ENCODE peak calls at places on chromosomes 3 and 15, in eight cellular contexts. B is neural progenitor cell, L is Panc1, I is pancreas, O is PC-3, U is tibial nerve, C is upper lobe of left lung, J is thoracic aorta. F is an unnamed sample.
A peak's percentile ranks its signal among the peaks of the same experiment; 100 is the strongest.

GRCh38 chr15:77187751-77188464 is 117.0 kb upstream of the TSPAN3 start:
- DNase-seq in I (no peak), C (peak; percentile 52), U (peak; percentile 58), O (peak; percentile 30), B (no peak), L (no peak), J (peak; percentile 28), F (no peak)

GRCh38 chr15:68578175-68578959 is 426 bp upstream of the CORO2B start:
- DNase-seq in I (peak; percentile 53), C (peak; percentile 63), B (peak; percentile 79), L (no peak), J (peak; percentile 38), U (peak; percentile 53), O (peak; percentile 32), F (no peak)

GRCh38 chr3:124256599-124256998 is 264.7 kb upstream of the ROPN1 start:
- DNase-seq in I (no peak), O (no peak), L (no peak), C (no peak), U (no peak), B (no peak), J (no peak), F (no peak)

GRCh38 chr3:196639517-196640500 is at the start of gene NRROS:
- DNase-seq in O (no peak), B (peak; percentile 75), U (peak; percentile 62), J (no peak), C (peak; percentile 84), I (no peak), L (no peak), F (peak; percentile 56)

GRCh38 chr15:80455668-80456442 is 51.7 kb downstream of the ARNT2 start:
- DNase-seq in O (peak; percentile 85), C (peak; percentile 67), I (peak; percentile 38), J (no peak), L (peak; percentile 53), U (peak; percentile 60), B (peak; percentile 78), F (peak; percentile 47)

GRCh38 chr3:99648091-99648490 is 9.7 kb downstream of the COL8A1 start:
- DNase-seq in B (no peak), O (peak; percentile 94), I (no peak), U (no peak), J (no peak), L (no peak), C (no peak), F (no peak)

GRCh38 chr15:30921781-30922371 is 18.2 kb downstream of the FAN1 start:
- DNase-seq in I (no peak), B (peak; percentile 62), L (no peak), J (no peak), O (no peak), U (no peak), C (no peak), F (no peak)

GRCh38 chr3:117752984-117753717 is 1043.6 kb downstream of the TUSC7 start:
- DNase-seq in I (no peak), C (no peak), U (no peak), L (no peak), O (peak; percentile 21), B (no peak), J (no peak), F (no peak)

GRCh38 chr3:64300790-64301423 is 75.6 kb upstream of the PRICKLE2 start:
- DNase-seq in B (no peak), L (no peak), I (no peak), U (no peak), J (no peak), O (peak; percentile 24), C (no peak), F (no peak)

GRCh38 chr3:113265281-113265680 is 53.9 kb downstream of the BOC start:
- DNase-seq in J (no peak), B (peak; percentile 49), L (no peak), I (no peak), C (no peak), U (no peak), O (no peak), F (no peak)
- H3K27ac ChIP-seq in J (no peak overlapping the region), B (peak overlapping the region; percentile 97), L (no peak overlapping the region), I (no peak overlapping the region), C (no peak overlapping the region), U (no peak overlapping the region), O (no peak overlapping the region), F (no peak overlapping the region)

GRCh38 chr3:32684800-32685603 is at the start of gene CNOT10:
- DNase-seq in B (peak; percentile 98), O (peak; percentile 97), U (peak; percentile 86), J (peak; percentile 72), C (peak; percentile 98), I (peak; percentile 91), L (peak; percentile 66), F (peak; percentile 94)
- TF ChIP-seq CTCF in B (peak; percentile 21), O (peak; percentile 11), U (no peak), J (peak; percentile 13), C (peak; percentile 61), I (no peak), L (no peak), F (no peak)

GRCh38 chr3:362939-363338 is 166.4 kb downstream of the CHL1 start:
- DNase-seq in J (no peak), L (no peak), I (no peak), U (no peak), O (no peak), B (no peak), C (no peak), F (no peak)

GRCh38 chr3:365268-365667 is 168.7 kb downstream of the CHL1 start:
- DNase-seq in J (no peak), L (no peak), O (no peak), I (no peak), U (no peak), B (no peak), C (no peak), F (no peak)

GRCh38 chr3:359672-360071 is 163.1 kb downstream of the CHL1 start:
- DNase-seq in L (no peak), I (no peak), O (no peak), U (no peak), C (no peak), J (no peak), B (no peak), F (no peak)

DNA sequence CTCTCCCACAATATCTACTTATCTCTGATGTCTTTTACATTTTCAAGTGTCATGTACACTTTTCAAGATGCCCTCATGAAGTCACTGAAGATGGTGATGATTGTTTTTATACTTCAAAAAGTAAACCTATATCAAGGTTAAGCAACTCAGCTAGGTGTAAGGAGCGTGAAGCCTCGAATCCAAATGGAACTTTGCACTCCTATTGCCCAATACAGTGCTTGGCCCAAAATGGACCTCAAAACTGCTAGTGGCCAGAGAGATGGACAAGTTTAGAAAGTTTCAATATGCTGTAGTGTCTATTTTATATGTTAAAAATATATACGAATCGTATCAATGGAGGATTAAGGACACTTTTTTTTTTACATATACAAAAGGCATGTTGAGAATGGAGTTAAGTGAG is 167.7 kb downstream of the CHL1 start:
- DNase-seq in J (no peak), L (no peak), U (no peak), C (no peak), O (no peak), I (no peak), B (no peak), F (no peak)
- H3K9me3 ChIP-seq in J (no peaks in the 10 kb centered on the region), L (no peaks in the 10 kb centered on the region), U (no peaks in the 10 kb centered on the region), C (no peaks in the 10 kb centered on the region), O (peaks cover 4% of the 10 kb centered on the region), I (no peaks in the 10 kb centered on the region), B (no peaks in the 10 kb centered on the region), F (no peaks in the 10 kb centered on the region)

DNA sequence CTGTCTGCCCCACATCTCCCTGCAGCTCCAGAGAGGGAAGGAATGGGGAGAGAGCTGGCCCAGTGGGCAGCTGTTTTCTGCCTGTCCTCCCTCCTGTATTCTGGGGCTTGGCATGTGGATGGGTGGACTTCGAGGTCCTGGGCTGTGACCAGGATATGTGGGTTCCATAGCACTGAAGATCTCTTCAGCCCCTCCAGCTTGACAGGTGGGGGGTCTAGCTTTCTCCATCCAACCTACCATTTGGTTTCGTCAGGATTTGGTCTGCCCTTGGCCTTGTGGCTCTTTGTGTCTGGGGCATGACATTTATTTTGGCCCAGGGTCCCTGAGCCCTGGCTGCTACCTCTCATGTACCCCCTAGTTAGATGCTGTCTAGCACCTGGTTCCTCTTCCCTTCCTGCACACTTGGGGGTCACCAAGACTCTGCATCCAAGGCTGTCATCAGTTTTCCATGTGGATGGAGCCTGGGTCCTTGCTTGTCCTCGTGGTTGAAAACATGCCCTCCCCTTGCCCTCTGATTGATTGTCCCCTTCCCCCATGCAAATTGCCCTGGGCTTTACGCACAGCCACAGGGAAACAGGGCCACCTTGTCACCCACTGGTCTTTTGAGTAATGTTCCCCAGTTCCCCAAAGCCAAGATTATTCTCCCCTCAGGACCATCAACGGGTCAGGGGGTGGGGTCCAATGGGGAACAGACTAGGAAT is 3.2 kb downstream of the EPHB3 start:
- DNase-seq in B (no peak), C (no peak), L (no peak), I (no peak), U (no peak), O (no peak), J (no peak), F (no peak)
- H3K27ac ChIP-seq in B (no peak overlapping the region), C (peak overlapping the region; percentile 72), L (no peak overlapping the region), I (peak overlapping the region; percentile 83), U (peak overlapping the region; percentile 93), O (peak overlapping the region; percentile 76), J (no peak overlapping the region), F (no peak overlapping the region)

GRCh38 chr15:70356062-70356860 is 258.5 kb upstream of the TLE3 start:
- DNase-seq in B (no peak), O (no peak), U (peak; percentile 3), L (no peak), I (no peak), J (no peak), C (no peak), F (no peak)

GRCh38 chr15:70353606-70354259 is 256.0 kb upstream of the TLE3 start:
- DNase-seq in C (no peak), I (peak; percentile 53), J (no peak), O (no peak), L (no peak), B (no peak), U (no peak), F (no peak)

GRCh38 chr15:70354260-70354894 is 256.7 kb upstream of the TLE3 start:
- DNase-seq in U (no peak), C (no peak), L (no peak), J (no peak), O (no peak), I (no peak), B (no peak), F (no peak)

GRCh38 chr15:70356919-70357318 is 259.2 kb upstream of the TLE3 start:
- DNase-seq in U (no peak), I (no peak), B (no peak), J (no peak), L (no peak), O (peak; percentile 8), C (no peak), F (no peak)

GRCh38 chr15:70355275-70355795 is 257.6 kb upstream of the TLE3 start:
- DNase-seq in I (no peak), B (no peak), C (no peak), J (no peak), O (no peak), U (no peak), L (no peak), F (no peak)
- TF ChIP-seq CTCF in I (no peak), B (peak; percentile 19), C (no peak), J (no peak), O (peak; percentile 35), U (no peak), L (no peak), F (no peak)

DNA sequence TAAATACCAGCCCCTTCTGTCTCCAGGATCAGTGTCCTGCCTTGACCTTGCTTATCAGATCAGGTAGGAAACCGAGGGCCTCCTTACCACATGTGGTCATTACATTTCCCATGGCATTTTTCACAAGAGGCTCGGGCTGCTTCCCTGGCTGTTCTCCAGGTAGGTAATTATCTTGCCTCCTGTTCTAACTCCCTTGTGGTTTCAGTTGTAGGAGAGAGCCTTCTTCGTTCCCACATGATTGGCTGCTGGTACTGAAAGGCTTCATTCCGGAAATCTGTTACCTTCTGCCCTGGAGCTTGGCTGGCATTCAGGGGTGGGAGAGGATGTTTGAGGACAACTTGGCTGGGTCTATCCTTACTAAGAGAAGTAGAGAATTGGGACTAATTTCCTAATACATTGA is 46.8 kb upstream of the RORA start:
- DNase-seq in B (no peak), L (no peak), O (no peak), U (no peak), I (no peak), J (no peak), C (no peak), F (no peak)
- H3K9me3 ChIP-seq in B (no peaks in the 10 kb centered on the region), L (no peaks in the 10 kb centered on the region), O (no peaks in the 10 kb centered on the region), U (no peaks in the 10 kb centered on the region), I (no peaks in the 10 kb centered on the region), J (no peaks in the 10 kb centered on the region), C (no peaks in the 10 kb centered on the region), F (no peaks in the 10 kb centered on the region)